ENCODE peak calls at places on chromosomes 2 and 18, in four cellular contexts. One of them, this sample, is unnamed.

GRCh38 chr2:9152975-9153402 is 53.6 kb upstream of the ASAP2 start:
- DNase-seq in astrocyte of the spinal cord: no peak
- DNase-seq in left lung: no peak
- DNase-seq in ovary: no peak
- DNase-seq in this sample: peak; percentile 49

GRCh38 chr2:85183481-85183880 is 50.3 kb downstream of the TCF7L1 start:
- DNase-seq in astrocyte of the spinal cord: peak; percentile 40
- DNase-seq in left lung: no peak
- DNase-seq in ovary: no peak
- DNase-seq in this sample: no peak

GRCh38 chr18:6521804-6522418 is 107.2 kb upstream of the L3MBTL4 start:
- DNase-seq in astrocyte of the spinal cord: peak; percentile 54
- DNase-seq in left lung: no peak
- DNase-seq in ovary: no peak
- DNase-seq in this sample: peak; percentile 47

GRCh38 chr18:60549338-60549960 is 176.9 kb upstream of the MC4R start:
- DNase-seq in astrocyte of the spinal cord: peak; percentile 85
- DNase-seq in left lung: no peak
- DNase-seq in ovary: no peak
- DNase-seq in this sample: peak; percentile 79

GRCh38 chr18:8709248-8710059 is 4.1 kb downstream of the MTCL1 start:
- DNase-seq in astrocyte of the spinal cord: no peak
- DNase-seq in left lung: no peak
- DNase-seq in ovary: no peak
- DNase-seq in this sample: no peak

GRCh38 chr2:231397011-231397927 is 1.8 kb downstream of the B3GNT7 start:
- DNase-seq in astrocyte of the spinal cord: no peak
- DNase-seq in left lung: no peak
- DNase-seq in ovary: no peak
- DNase-seq in this sample: no peak

GRCh38 chr2:70140978-70141753 is 49.7 kb downstream of the C2orf42 start:
- DNase-seq in astrocyte of the spinal cord: peak; percentile 35
- DNase-seq in left lung: peak; percentile 76
- DNase-seq in ovary: peak; percentile 47
- DNase-seq in this sample: peak; percentile 53

GRCh38 chr2:237564526-237565131 is 1.7 kb upstream of the PRLH start:
- DNase-seq in astrocyte of the spinal cord: no peak
- DNase-seq in left lung: no peak
- DNase-seq in ovary: no peak
- DNase-seq in this sample: no peak

GRCh38 chr18:57915241-57915640 is 112.1 kb upstream of the ATP8B1 start:
- DNase-seq in astrocyte of the spinal cord: peak; percentile 53
- DNase-seq in left lung: no peak
- DNase-seq in ovary: no peak
- DNase-seq in this sample: peak; percentile 51

GRCh38 chr2:42871372-42871771 is 79.0 kb upstream of the HAAO start:
- DNase-seq in astrocyte of the spinal cord: no peak
- DNase-seq in left lung: no peak
- DNase-seq in ovary: no peak
- DNase-seq in this sample: no peak

GRCh38 chr2:191421950-191422349 is 176.7 kb downstream of the MYO1B start:
- DNase-seq in astrocyte of the spinal cord: no peak
- DNase-seq in left lung: no peak
- DNase-seq in ovary: no peak
- DNase-seq in this sample: no peak

GRCh38 chr2:9100080-9100876 is 96.8 kb upstream of the MBOAT2 start:
- DNase-seq in astrocyte of the spinal cord: no peak
- DNase-seq in left lung: no peak
- DNase-seq in ovary: no peak
- DNase-seq in this sample: no peak

GRCh38 chr2:147829106-147829505 is 15.7 kb upstream of the ACVR2A start:
- DNase-seq in astrocyte of the spinal cord: peak; percentile 87
- DNase-seq in left lung: no peak
- DNase-seq in ovary: no peak
- DNase-seq in this sample: peak; percentile 86

GRCh38 chr2:126637393-126637792 is 18.6 kb upstream of the GYPC start:
- DNase-seq in astrocyte of the spinal cord: no peak
- DNase-seq in left lung: no peak
- DNase-seq in ovary: no peak
- DNase-seq in this sample: no peak

GRCh38 chr18:70047931-70048603 is 100.4 kb upstream of the CD226 start:
- DNase-seq in astrocyte of the spinal cord: peak; percentile 47
- DNase-seq in left lung: no peak
- DNase-seq in ovary: no peak
- DNase-seq in this sample: no peak
- H3K4me3 ChIP-seq in astrocyte of the spinal cord: no peak overlapping the region
- H3K4me3 ChIP-seq in left lung: no peak overlapping the region
- H3K4me3 ChIP-seq in ovary: no peak overlapping the region
- H3K4me3 ChIP-seq in this sample: no peak overlapping the region

GRCh38 chr2:96792772-96793749 is 23.0 kb upstream of the CNNM3 start:
- DNase-seq in astrocyte of the spinal cord: no peak
- DNase-seq in left lung: peak; percentile 38
- DNase-seq in ovary: no peak
- DNase-seq in this sample: no peak
- TF ChIP-seq CTCF in astrocyte of the spinal cord: no peak
- TF ChIP-seq CTCF in left lung: no peak
- TF ChIP-seq CTCF in ovary: no peak
- TF ChIP-seq CTCF in this sample: no peak

DNA sequence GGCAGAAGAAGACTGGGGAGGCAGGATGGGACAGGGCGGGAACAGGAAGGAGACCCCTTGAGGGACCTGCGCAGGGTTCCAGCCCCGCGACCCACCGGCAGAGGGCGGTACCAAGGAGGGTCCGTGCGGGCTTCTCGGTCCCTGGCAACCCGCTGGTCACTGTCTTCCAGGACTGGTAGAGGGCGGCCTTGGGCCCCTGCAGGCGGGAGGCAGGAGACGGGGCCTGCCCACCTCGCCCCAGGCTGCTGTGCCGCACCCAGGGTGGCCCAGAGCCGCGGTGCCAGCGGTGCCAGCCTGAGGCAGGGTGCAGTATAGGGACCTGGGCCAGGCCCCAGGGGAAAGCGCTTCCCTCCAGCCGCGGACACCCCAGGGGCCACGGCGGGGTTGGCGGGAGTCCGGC is 34.5 kb downstream of the NEURL3 start:
- DNase-seq in astrocyte of the spinal cord: no peak
- DNase-seq in left lung: peak; percentile 45
- DNase-seq in ovary: peak; percentile 27
- DNase-seq in this sample: peak; percentile 35
- H3K4me3 ChIP-seq in astrocyte of the spinal cord: no peak overlapping the region
- H3K4me3 ChIP-seq in left lung: peak overlapping the region; percentile 7
- H3K4me3 ChIP-seq in ovary: no peak overlapping the region
- H3K4me3 ChIP-seq in this sample: no peak overlapping the region

GRCh38 chr2:124804014-124804940 is 779.2 kb downstream of the CNTNAP5 start:
- DNase-seq in astrocyte of the spinal cord: no peak
- DNase-seq in left lung: no peak
- DNase-seq in ovary: no peak
- DNase-seq in this sample: peak; percentile 25

GRCh38 chr2:124815386-124815785 is 790.3 kb downstream of the CNTNAP5 start:
- DNase-seq in astrocyte of the spinal cord: no peak
- DNase-seq in left lung: no peak
- DNase-seq in ovary: no peak
- DNase-seq in this sample: no peak

GRCh38 chr2:124805060-124805459 is 780.0 kb downstream of the CNTNAP5 start:
- DNase-seq in astrocyte of the spinal cord: no peak
- DNase-seq in left lung: no peak
- DNase-seq in ovary: no peak
- DNase-seq in this sample: no peak

GRCh38 chr2:124816007-124816406 is 790.9 kb downstream of the CNTNAP5 start:
- DNase-seq in astrocyte of the spinal cord: no peak
- DNase-seq in left lung: no peak
- DNase-seq in ovary: no peak
- DNase-seq in this sample: no peak

GRCh38 chr2:124810132-124810531 is 785.0 kb downstream of the CNTNAP5 start:
- DNase-seq in astrocyte of the spinal cord: no peak
- DNase-seq in left lung: no peak
- DNase-seq in ovary: no peak
- DNase-seq in this sample: no peak
- TF ChIP-seq CTCF in astrocyte of the spinal cord: peak; percentile 3
- TF ChIP-seq CTCF in left lung: no peak
- TF ChIP-seq CTCF in ovary: no peak
- TF ChIP-seq CTCF in this sample: no peak

GRCh38 chr2:105397959-105398521 is 811 bp downstream of the FHL2 start:
- DNase-seq in astrocyte of the spinal cord: peak; percentile 35
- DNase-seq in left lung: no peak
- DNase-seq in ovary: no peak
- DNase-seq in this sample: peak; percentile 40
- H3K4me3 ChIP-seq in astrocyte of the spinal cord: peak overlapping the region; percentile 100
- H3K4me3 ChIP-seq in left lung: peak overlapping the region; percentile 63
- H3K4me3 ChIP-seq in ovary: peak overlapping the region; percentile 98
- H3K4me3 ChIP-seq in this sample: peak overlapping the region; percentile 100